ENCODE peak calls at places on chromosomes 13 and 19, in eight cellular contexts. U, S, C, V, P, E, J and T are unnamed samples.

GRCh38 chr13:45073809-45074208 is 46.5 kb upstream of the GTF2F2 start:
- DNase-seq in U (peak), S (peak), C (no peak), V (no peak), P (no peak), E (no peak), J (peak), T (no peak)

GRCh38 chr19:57803594-57804325 is 11.0 kb downstream of the ZNF552 start:
- DNase-seq in U (peak), S (peak), C (no peak), V (no peak), P (no peak), E (no peak), J (no peak), T (no peak)

GRCh38 chr19:9700229-9700981 is 25.5 kb upstream of the ZNF562 start:
- DNase-seq in U (no peak), S (no peak), C (no peak), V (no peak), P (no peak), E (no peak), J (no peak), T (no peak)

GRCh38 chr19:18098891-18099622 is 1.5 kb downstream of the MAST3 start:
- DNase-seq in U (no peak), S (no peak), C (peak), V (no peak), P (no peak), E (no peak), J (peak), T (no peak)

GRCh38 chr13:74280795-74281490 is 146.7 kb upstream of the KLF12 start:
- DNase-seq in U (no peak), S (no peak), C (no peak), V (no peak), P (no peak), E (no peak), J (no peak), T (no peak)

GRCh38 chr19:48490980-48491792 is 20.4 kb downstream of the LMTK3 start:
- DNase-seq in U (peak), S (no peak), C (peak), V (no peak), P (peak), E (peak), J (no peak), T (no peak)

GRCh38 chr19:43105496-43105895 is 23.0 kb upstream of the PSG2 start:
- DNase-seq in U (peak), S (no peak), C (no peak), V (no peak), P (no peak), E (no peak), J (no peak), T (no peak)

GRCh38 chr13:48596128-48596429 is 57.6 kb upstream of the CYSLTR2 start:
- DNase-seq in U (no peak), S (no peak), C (no peak), V (no peak), P (no peak), E (no peak), J (no peak), T (no peak)

GRCh38 chr13:25170554-25171107 is 1.5 kb downstream of the AMER2 start:
- DNase-seq in U (no peak), S (no peak), C (no peak), V (no peak), P (no peak), E (no peak), J (no peak), T (no peak)

GRCh38 chr19:12733369-12733896 is 1.1 kb downstream of the TRIR start:
- DNase-seq in U (peak), S (peak), C (no peak), V (no peak), P (peak), E (no peak), J (peak), T (no peak)